ENCODE peak calls at places on chromosomes 7 and 10, in six cellular contexts. I is IMR-90, D is mesenchymal stem cell, F is neuronal stem cell, X is H9, E is H1. O is an unnamed sample.

GRCh38 chr7:64619705-64620104 is 46.2 kb upstream of the ZNF107 start:
- DNase-seq in I (no peak), D (peak; percentile 6), F (no peak), X (no peak), E (no peak), O (peak; percentile 25)

GRCh38 chr7:38169862-38170261 is 8.2 kb upstream of the STARD3NL start:
- DNase-seq in I (peak; percentile 77), D (peak; percentile 41), F (no peak), X (no peak), E (no peak), O (peak; percentile 7)

GRCh38 chr7:522071-522937 is 2.7 kb upstream of the PDGFA start:
- DNase-seq in I (peak; percentile 32), D (peak; percentile 73), F (no peak), X (no peak), E (no peak), O (peak; percentile 51)

GRCh38 chr10:116882631-116883030 is 33.3 kb downstream of the ENO4 start:
- DNase-seq in I (no peak), D (no peak), F (no peak), X (no peak), E (no peak), O (no peak)

GRCh38 chr7:405489-406211 is 114.0 kb downstream of the PDGFA start:
- DNase-seq in I (no peak), D (no peak), F (peak; percentile 31), X (peak; percentile 40), E (peak; percentile 47), O (no peak)

GRCh38 chr7:20275637-20276036 is 55.1 kb upstream of the ITGB8 start:
- DNase-seq in I (peak; percentile 48), D (no peak), F (no peak), X (no peak), E (no peak), O (no peak)

GRCh38 chr7:3951656-3952055 is 650.6 kb downstream of the SDK1 start:
- DNase-seq in I (no peak), D (no peak), F (no peak), X (no peak), E (no peak), O (no peak)

GRCh38 chr7:78073470-78074382 is 275.2 kb downstream of the PHTF2 start:
- DNase-seq in I (no peak), D (peak; percentile 3), F (no peak), X (no peak), E (no peak), O (peak; percentile 95)

GRCh38 chr7:151684408-151685175 is 164.9 kb upstream of the RHEB start:
- DNase-seq in I (peak; percentile 60), D (peak; percentile 50), F (no peak), X (no peak), E (no peak), O (no peak)

GRCh38 chr7:139721417-139721816 is 56.4 kb downstream of the HIPK2 start:
- DNase-seq in I (no peak), D (no peak), F (no peak), X (no peak), E (no peak), O (no peak)

GRCh38 chr7:75756340-75757297 is 15.4 kb downstream of the CCL26 start:
- DNase-seq in I (peak; percentile 53), D (peak; percentile 65), F (no peak), X (no peak), E (no peak), O (peak; percentile 53)

GRCh38 chr7:104341545-104341944 is 13.1 kb downstream of the LHFPL3 start:
- DNase-seq in I (no peak), D (no peak), F (peak; percentile 26), X (peak; percentile 78), E (peak; percentile 61), O (peak; percentile 80)

GRCh38 chr7:91325731-91326130 is 61.5 kb downstream of the FZD1 start:
- DNase-seq in I (no peak), D (no peak), F (no peak), X (no peak), E (no peak), O (no peak)

GRCh38 chr7:3188946-3189345 is 112.1 kb upstream of the SDK1 start:
- DNase-seq in I (no peak), D (no peak), F (no peak), X (no peak), E (no peak), O (no peak)

GRCh38 chr7:82699773-82700186 is 256.2 kb upstream of the CACNA2D1 start:
- DNase-seq in I (peak; percentile 54), D (peak; percentile 32), F (no peak), X (no peak), E (no peak), O (peak; percentile 79)

GRCh38 chr7:157963526-157963925 is 624.1 kb downstream of the PTPRN2 start:
- DNase-seq in I (no peak), D (no peak), F (no peak), X (peak; percentile 18), E (no peak), O (no peak)

GRCh38 chr10:35334297-35334696 is 2.0 kb upstream of the CCNY start:
- DNase-seq in I (no peak), D (no peak), F (no peak), X (no peak), E (no peak), O (no peak)

GRCh38 chr7:6482743-6483119 is 35.0 kb upstream of the DAGLB start:
- DNase-seq in I (no peak), D (no peak), F (no peak), X (no peak), E (no peak), O (no peak)

GRCh38 chr10:13845897-13846296 is 259.1 kb downstream of the PRPF18 start:
- DNase-seq in I (no peak), D (no peak), F (no peak), X (no peak), E (no peak), O (no peak)

GRCh38 chr10:104254493-104255243 is at the start of gene GSTO1:
- DNase-seq in I (peak; percentile 76), D (peak; percentile 75), F (peak; percentile 30), X (peak; percentile 74), E (peak; percentile 67), O (peak; percentile 86)
- H3K4ac ChIP-seq in I (peak within 1 kb of the TSS; percentile 92), D (peak within 1 kb of the TSS; percentile 99), F (no peak within 1 kb of the TSS), X (no peak within 1 kb of the TSS), E (no peak within 1 kb of the TSS), O (peak within 1 kb of the TSS; percentile 98)

DNA sequence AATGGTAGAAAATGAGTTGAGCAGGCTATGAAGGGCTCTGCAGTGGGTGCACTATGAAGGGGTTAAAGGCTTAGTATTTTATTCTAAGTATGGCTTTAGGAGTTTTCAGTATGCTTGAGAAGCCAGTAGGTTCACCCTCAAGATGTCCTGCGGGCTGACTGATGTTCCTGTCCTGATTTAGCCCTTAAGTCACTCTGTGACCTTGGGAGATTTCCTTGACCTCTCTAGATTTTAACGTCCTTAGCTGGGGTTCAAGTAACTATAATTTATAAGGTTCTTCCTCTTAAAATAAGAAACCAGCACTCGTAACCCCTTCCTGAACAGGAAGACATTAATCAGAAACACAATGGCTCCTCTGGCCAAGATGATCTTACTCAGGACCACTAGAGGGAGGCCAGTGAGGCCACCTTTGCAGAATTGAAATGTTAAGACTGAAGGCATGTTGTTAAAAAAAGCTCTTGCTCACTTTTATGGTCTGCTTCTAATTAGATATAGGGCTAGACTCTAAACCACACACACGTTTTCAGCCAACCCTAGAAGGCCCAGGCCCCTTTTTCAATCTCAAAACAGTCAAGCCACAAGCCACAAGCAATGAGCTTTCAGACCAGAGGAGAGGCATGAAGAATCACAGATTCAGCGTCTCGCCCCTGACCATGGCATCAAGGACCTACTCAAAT is 42.0 kb downstream of the CDK1 start:
- DNase-seq in I (peak; percentile 51), D (peak; percentile 59), F (no peak), X (no peak), E (no peak), O (peak; percentile 64)
- H3K9ac ChIP-seq in I (no peak overlapping the region), D (no peak overlapping the region), F (no peak overlapping the region), X (no peak overlapping the region), E (no peak overlapping the region), O (no peak overlapping the region)

GRCh38 chr10:5589963-5590511 is 65.3 kb downstream of the CALML3 start:
- DNase-seq in I (peak; percentile 76), D (peak; percentile 65), F (no peak), X (peak; percentile 47), E (no peak), O (no peak)
- H3K4me2 ChIP-seq in I (no peak overlapping the region), D (no peak overlapping the region), F (no peak overlapping the region), X (no peak overlapping the region), E (no peak overlapping the region), O (no peak overlapping the region)

GRCh38 chr10:128095023-128095752 is 31.0 kb downstream of the MKI67 start:
- DNase-seq in I (no peak), D (no peak), F (no peak), X (no peak), E (no peak), O (peak; percentile 40)

GRCh38 chr10:128097783-128098182 is 28.4 kb downstream of the MKI67 start:
- DNase-seq in I (no peak), D (no peak), F (no peak), X (no peak), E (no peak), O (no peak)

GRCh38 chr10:128096486-128097199 is 29.6 kb downstream of the MKI67 start:
- DNase-seq in I (no peak), D (no peak), F (no peak), X (no peak), E (no peak), O (no peak)

GRCh38 chr10:128098631-128099030 is 27.6 kb downstream of the MKI67 start:
- DNase-seq in I (no peak), D (no peak), F (no peak), X (no peak), E (no peak), O (no peak)

GRCh38 chr10:128095753-128096469 is 30.3 kb downstream of the MKI67 start:
- DNase-seq in I (no peak), D (no peak), F (no peak), X (no peak), E (no peak), O (no peak)
- H3K4ac ChIP-seq in I (no peak overlapping the region), D (no peak overlapping the region), F (no peak overlapping the region), X (no peak overlapping the region), E (no peak overlapping the region), O (no peak overlapping the region)

GRCh38 chr7:50342616-50343114 is 38.1 kb downstream of the IKZF1 start:
- DNase-seq in I (no peak), D (no peak), F (no peak), X (no peak), E (no peak), O (peak; percentile 71)
- H3K9ac ChIP-seq in I (no peak overlapping the region), D (no peak overlapping the region), F (no peak overlapping the region), X (no peak overlapping the region), E (no peak overlapping the region), O (peak overlapping the region; percentile 15)

GRCh38 chr7:84372155-84372621 is 177.6 kb upstream of the SEMA3A start:
- DNase-seq in I (peak; percentile 98), D (peak; percentile 57), F (no peak), X (no peak), E (no peak), O (no peak)
- H3K4me2 ChIP-seq in I (peak overlapping the region; percentile 69), D (no peak overlapping the region), F (no peak overlapping the region), X (no peak overlapping the region), E (no peak overlapping the region), O (no peak overlapping the region)

O was measured in mesendoderm.